ENCODE peak calls at places on chromosomes 1 and 21, in ten cellular contexts. E is upper lobe of right lung, R is Peyer's patch, P is left ventricle myocardium inferior, C is adrenal gland, W is colonic mucosa, G is H9, M is fibroblast of lung, D is cardiac muscle cell, J is gastrocnemius medialis. B is an unnamed sample.
A peak's percentile ranks its signal among the peaks of the same experiment; 100 is the strongest.

GRCh38 chr1:209803568-209803967 is 2.4 kb downstream of the IRF6 start:
- DNase-seq in M (no peak), E (no peak), C (no peak), J (no peak), D (no peak), R (no peak), P (no peak), G (no peak), W (no peak), B (no peak)

GRCh38 chr1:228082975-228083870 is 715 bp downstream of the ARF1 start:
- DNase-seq in D (peak; percentile 50), P (peak; percentile 59), R (peak; percentile 78), C (peak; percentile 68), G (no peak), E (peak; percentile 87), J (peak; percentile 34), M (peak; percentile 44), W (peak; percentile 64), B (peak; percentile 87)

GRCh38 chr1:228410015-228410414 is 3.4 kb upstream of the TRIM11 start:
- DNase-seq in D (no peak), W (no peak), E (peak; percentile 48), P (no peak), G (no peak), J (no peak), M (no peak), C (peak; percentile 79), R (no peak), B (no peak)

GRCh38 chr1:64608015-64608650 is 136.7 kb upstream of the RAVER2 start:
- DNase-seq in E (no peak), C (no peak), P (no peak), M (peak; percentile 27), W (no peak), G (no peak), R (no peak), D (no peak), J (no peak), B (no peak)

GRCh38 chr1:213995603-213996002 is 7.8 kb downstream of the PROX1 start:
- DNase-seq in E (no peak), M (no peak), P (no peak), J (no peak), W (no peak), C (no peak), D (no peak), R (no peak), G (no peak), B (no peak)

GRCh38 chr1:41980872-41981653 is 62.3 kb upstream of the HIVEP3 start:
- DNase-seq in G (no peak), D (no peak), M (peak; percentile 20), P (no peak), J (no peak), C (no peak), W (peak; percentile 24), R (no peak), E (no peak), B (no peak)

GRCh38 chr1:29332204-29332603 is 95.9 kb downstream of the PTPRU start:
- DNase-seq in P (no peak), C (peak; percentile 25), D (peak; percentile 63), G (peak; percentile 76), W (peak; percentile 42), J (no peak), E (peak; percentile 55), R (no peak), M (peak; percentile 18), B (peak; percentile 16)

GRCh38 chr1:70051926-70052325 is 153.5 kb downstream of the LRRC40 start:
- DNase-seq in C (no peak), D (no peak), P (no peak), W (no peak), E (no peak), R (no peak), G (no peak), M (no peak), J (no peak), B (no peak)

GRCh38 chr1:151352001-151352718 is 5.1 kb upstream of the RFX5 start:
- DNase-seq in P (no peak), J (no peak), W (no peak), R (no peak), D (no peak), E (no peak), M (peak; percentile 32), G (no peak), C (no peak), B (peak; percentile 63)

GRCh38 chr1:15384301-15384901 is 25.3 kb upstream of the EFHD2 start:
- DNase-seq in D (no peak), C (no peak), J (no peak), M (peak; percentile 57), G (peak; percentile 90), E (no peak), W (no peak), R (no peak), P (no peak), B (no peak)

GRCh38 chr1:229171934-229172333 is 99.0 kb upstream of the RAB4A start:
- DNase-seq in W (peak; percentile 83), R (peak; percentile 69), E (no peak), J (no peak), G (peak; percentile 54), C (no peak), D (no peak), M (no peak), P (no peak), B (peak; percentile 92)

GRCh38 chr1:198575715-198576641 is 35.5 kb upstream of the ATP6V1G3 start:
- DNase-seq in C (no peak), G (no peak), R (no peak), P (no peak), J (no peak), W (no peak), M (peak; percentile 58), E (no peak), D (no peak), B (no peak)

GRCh38 chr1:227759345-227760300 is 24.4 kb downstream of the SNAP47 start:
- DNase-seq in J (peak; percentile 93), G (no peak), R (peak; percentile 62), M (peak; percentile 99), E (no peak), D (no peak), W (no peak), C (no peak), P (peak; percentile 60), B (no peak)

GRCh38 chr1:23916209-23917131 is 3.3 kb upstream of the CNR2 start:
- DNase-seq in G (peak; percentile 87), P (peak; percentile 47), D (peak; percentile 79), M (peak; percentile 60), C (peak; percentile 66), J (peak; percentile 14), E (peak; percentile 81), W (peak; percentile 81), R (peak; percentile 89), B (peak; percentile 83)

GRCh38 chr1:14817223-14818170 is 219.0 kb downstream of the KAZN start:
- DNase-seq in G (no peak), R (no peak), E (no peak), J (no peak), W (no peak), P (no peak), M (peak; percentile 27), C (no peak), D (no peak), B (no peak)

DNA sequence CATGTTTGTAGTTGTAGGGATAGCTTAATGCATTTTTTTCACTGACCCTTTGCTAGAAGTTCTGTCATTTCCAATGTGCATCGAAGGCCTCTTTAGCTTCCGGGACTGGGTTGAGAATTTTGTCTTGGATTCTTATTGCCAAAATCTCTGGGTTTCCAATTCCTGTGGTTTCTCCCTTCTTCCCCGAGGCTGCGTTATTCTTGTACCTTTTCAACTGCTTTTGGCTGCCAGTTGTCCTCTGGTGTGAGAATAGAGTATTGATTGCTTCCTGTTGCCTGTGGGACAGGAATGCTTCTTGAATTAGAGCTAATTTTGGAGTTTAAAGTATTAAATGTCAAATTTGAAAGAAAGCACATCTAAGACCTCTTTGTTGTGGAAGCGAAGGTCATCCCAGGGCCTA is 21.0 kb downstream of the HUNK start:
- DNase-seq in G (no peak), W (no peak), M (peak; percentile 7), D (no peak), J (no peak), R (no peak), E (no peak), P (no peak), C (no peak), B (no peak)
- H3K4me1 ChIP-seq in G (peaks cover 11% of the 10 kb centered on the region), W (no peaks in the 10 kb centered on the region), M (no peaks in the 10 kb centered on the region), D (peaks cover 31% of the 10 kb centered on the region), J (no peaks in the 10 kb centered on the region), R (peaks cover 5% of the 10 kb centered on the region), E (no peaks in the 10 kb centered on the region), P (no peaks in the 10 kb centered on the region), C (no peaks in the 10 kb centered on the region), B (peaks cover 1% of the 10 kb centered on the region)

GRCh38 chr1:235866207-235866912 is at the start of gene LYST:
- DNase-seq in E (peak; percentile 80), W (peak; percentile 63), M (peak; percentile 32), D (peak; percentile 88), J (peak; percentile 12), G (peak; percentile 46), R (peak; percentile 83), C (peak; percentile 63), P (peak; percentile 40), B (peak; percentile 56)
- H3K4me1 ChIP-seq in E (peaks cover 38% of the 10 kb centered on the region), W (no peaks in the 10 kb centered on the region), M (peaks cover 7% of the 10 kb centered on the region), D (no peaks in the 10 kb centered on the region), J (peaks cover 19% of the 10 kb centered on the region), G (no peaks in the 10 kb centered on the region), R (peaks cover 26% of the 10 kb centered on the region), C (peaks cover 46% of the 10 kb centered on the region), P (peaks cover 37% of the 10 kb centered on the region), B (no peaks in the 10 kb centered on the region)

GRCh38 chr1:174131032-174131638 is 28.2 kb upstream of the RABGAP1L start:
- DNase-seq in R (no peak), M (no peak), J (no peak), E (no peak), C (no peak), P (no peak), D (no peak), W (no peak), G (peak; percentile 30), B (no peak)

GRCh38 chr1:174134000-174134659 is 25.2 kb upstream of the RABGAP1L start:
- DNase-seq in W (no peak), E (no peak), G (no peak), P (no peak), J (no peak), R (no peak), C (no peak), M (no peak), D (no peak), B (no peak)

GRCh38 chr1:174136714-174137113 is 22.6 kb upstream of the RABGAP1L start:
- DNase-seq in E (no peak), W (no peak), G (no peak), D (no peak), P (no peak), M (no peak), J (no peak), C (no peak), R (no peak), B (no peak)

DNA sequence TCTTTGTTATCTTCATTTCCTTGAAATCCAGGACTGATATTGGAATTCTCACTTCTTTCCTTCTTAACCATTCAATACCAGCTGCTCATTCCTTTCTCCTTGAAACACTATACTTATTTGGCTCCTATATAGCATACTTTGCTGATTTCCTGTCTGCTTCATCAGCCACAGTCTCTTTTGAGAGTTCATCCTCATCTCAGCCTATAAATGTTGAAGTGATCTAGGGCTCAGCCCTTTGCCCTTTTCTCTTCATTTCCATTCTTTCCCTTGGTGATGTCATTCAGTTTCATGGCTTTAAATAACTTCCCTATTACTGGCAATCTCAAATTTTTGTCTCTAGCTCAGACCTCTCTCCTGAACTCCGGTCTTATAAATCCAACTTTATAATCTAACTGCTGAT is 24.1 kb upstream of the RABGAP1L start:
- DNase-seq in E (no peak), W (no peak), J (no peak), D (no peak), P (no peak), C (no peak), R (no peak), M (peak; percentile 15), G (no peak), B (no peak)
- H3K4me1 ChIP-seq in E (no peaks in the 10 kb centered on the region), W (no peaks in the 10 kb centered on the region), J (no peaks in the 10 kb centered on the region), D (no peaks in the 10 kb centered on the region), P (peaks cover 3% of the 10 kb centered on the region), C (no peaks in the 10 kb centered on the region), R (no peaks in the 10 kb centered on the region), M (no peaks in the 10 kb centered on the region), G (no peaks in the 10 kb centered on the region), B (no peaks in the 10 kb centered on the region)

GRCh38 chr1:9421533-9421873 is 117.8 kb upstream of the SLC25A33 start:
- DNase-seq in J (no peak), D (no peak), P (no peak), M (no peak), G (no peak), R (no peak), C (no peak), E (no peak), W (no peak), B (no peak)
- H3K4me1 ChIP-seq in J (no peaks in the 10 kb centered on the region), D (no peaks in the 10 kb centered on the region), P (peaks cover 6% of the 10 kb centered on the region), M (no peaks in the 10 kb centered on the region), G (no peaks in the 10 kb centered on the region), R (peaks cover 10% of the 10 kb centered on the region), C (no peaks in the 10 kb centered on the region), E (peaks cover 6% of the 10 kb centered on the region), W (no peaks in the 10 kb centered on the region), B (no peaks in the 10 kb centered on the region)